ENCODE peak calls at places on chromosome 4, in ten cellular contexts. A, U, Q, S, H, R, G, M, W and K are unnamed samples.

GRCh38 chr4:190020790-190021717 is 6.0 kb downstream of the FRG2 start:
- DNase-seq in A (peak), U (peak), Q (no peak), S (peak), H (no peak), R (no peak), G (no peak), M (peak), W (no peak), K (no peak)

GRCh38 chr4:68176500-68176899 is 46.8 kb upstream of the TMPRSS11F start:
- DNase-seq in A (no peak), U (peak), Q (no peak), S (no peak), H (no peak), R (no peak), G (no peak), M (no peak), W (no peak), K (no peak)

GRCh38 chr4:8820178-8821102 is 51.2 kb downstream of the HMX1 start:
- DNase-seq in A (no peak), U (no peak), Q (peak), S (no peak), H (no peak), R (no peak), G (peak), M (no peak), W (no peak), K (peak)

GRCh38 chr4:30068234-30068633 is 651.9 kb upstream of the PCDH7 start:
- DNase-seq in A (no peak), U (no peak), Q (no peak), S (no peak), H (no peak), R (no peak), G (no peak), M (no peak), W (no peak), K (no peak)

GRCh38 chr4:47217884-47218283 is 186.5 kb downstream of the GABRB1 start:
- DNase-seq in A (no peak), U (no peak), Q (no peak), S (no peak), H (no peak), R (no peak), G (no peak), M (no peak), W (no peak), K (no peak)

GRCh38 chr4:26081795-26082498 is 167.9 kb downstream of the SMIM20 start:
- DNase-seq in A (no peak), U (peak), Q (no peak), S (peak), H (no peak), R (no peak), G (no peak), M (no peak), W (no peak), K (no peak)

GRCh38 chr4:119106036-119107000 is 29.3 kb upstream of the MYOZ2 start:
- DNase-seq in A (peak), U (no peak), Q (no peak), S (no peak), H (no peak), R (no peak), G (no peak), M (no peak), W (no peak), K (no peak)

GRCh38 chr4:90546114-90546513 is 418.9 kb downstream of the CCSER1 start:
- DNase-seq in A (no peak), U (no peak), Q (no peak), S (no peak), H (no peak), R (no peak), G (no peak), M (no peak), W (no peak), K (no peak)

GRCh38 chr4:156536661-156537060 is 434.9 kb downstream of the PDGFC start:
- DNase-seq in A (no peak), U (no peak), Q (no peak), S (no peak), H (no peak), R (no peak), G (no peak), M (no peak), W (no peak), K (no peak)

GRCh38 chr4:73172166-73172565 is 86.4 kb downstream of the ANKRD17 start:
- DNase-seq in A (no peak), U (peak), Q (no peak), S (no peak), H (no peak), R (no peak), G (no peak), M (no peak), W (no peak), K (no peak)

GRCh38 chr4:185011408-185011807 is 6.9 kb upstream of the HELT start:
- DNase-seq in A (no peak), U (no peak), Q (no peak), S (no peak), H (no peak), R (no peak), G (no peak), M (peak), W (no peak), K (no peak)

GRCh38 chr4:5863461-5864113 is 29.3 kb downstream of the CRMP1 start:
- DNase-seq in A (no peak), U (peak), Q (no peak), S (peak), H (no peak), R (peak), G (no peak), M (no peak), W (peak), K (no peak)

GRCh38 chr4:107625503-107625902 is 94.5 kb downstream of the PAPSS1 start:
- DNase-seq in A (no peak), U (no peak), Q (no peak), S (no peak), H (no peak), R (no peak), G (no peak), M (no peak), W (no peak), K (no peak)

GRCh38 chr4:3108211-3108610 is 33.7 kb downstream of the HTT start:
- DNase-seq in A (no peak), U (no peak), Q (no peak), S (no peak), H (no peak), R (no peak), G (no peak), M (no peak), W (no peak), K (no peak)

GRCh38 chr4:126592088-126592487 is 1040.7 kb upstream of the INTU start:
- DNase-seq in A (no peak), U (peak), Q (no peak), S (no peak), H (no peak), R (no peak), G (no peak), M (no peak), W (no peak), K (no peak)

GRCh38 chr4:13920901-13921300 is 293.4 kb upstream of the BOD1L1 start:
- DNase-seq in A (no peak), U (peak), Q (no peak), S (peak), H (no peak), R (peak), G (peak), M (peak), W (peak), K (no peak)

GRCh38 chr4:138410266-138410665 is 168.1 kb upstream of the SLC7A11 start:
- DNase-seq in A (no peak), U (no peak), Q (no peak), S (no peak), H (peak), R (no peak), G (no peak), M (no peak), W (no peak), K (no peak)

GRCh38 chr4:70632028-70632427 is 3.5 kb downstream of the ENAM start:
- DNase-seq in A (no peak), U (peak), Q (no peak), S (no peak), H (no peak), R (no peak), G (no peak), M (no peak), W (no peak), K (no peak)

GRCh38 chr4:85866508-85866907 is 391.6 kb downstream of the ARHGAP24 start:
- DNase-seq in A (no peak), U (no peak), Q (no peak), S (no peak), H (no peak), R (no peak), G (no peak), M (no peak), W (no peak), K (no peak)

GRCh38 chr4:125013891-125014290 is 300.9 kb upstream of the FAT4 start:
- DNase-seq in A (no peak), U (no peak), Q (no peak), S (no peak), H (no peak), R (no peak), G (no peak), M (no peak), W (no peak), K (no peak)

GRCh38 chr4:5751918-5752802 is 41.2 kb downstream of the EVC start:
- DNase-seq in A (no peak), U (peak), Q (peak), S (no peak), H (no peak), R (no peak), G (no peak), M (peak), W (no peak), K (no peak)

GRCh38 chr4:138562544-138562961 is 320.4 kb upstream of the SLC7A11 start:
- DNase-seq in A (no peak), U (peak), Q (no peak), S (no peak), H (no peak), R (no peak), G (no peak), M (no peak), W (peak), K (no peak)

GRCh38 chr4:158065176-158065575 is 107.6 kb downstream of the GASK1B start:
- DNase-seq in A (no peak), U (no peak), Q (no peak), S (no peak), H (no peak), R (no peak), G (no peak), M (no peak), W (no peak), K (no peak)

GRCh38 chr4:157115613-157116340 is 39.8 kb downstream of the GLRB start:
- DNase-seq in A (no peak), U (peak), Q (no peak), S (peak), H (no peak), R (peak), G (no peak), M (no peak), W (peak), K (no peak)

GRCh38 chr4:8084031-8084660 is 74.5 kb downstream of the ABLIM2 start:
- DNase-seq in A (no peak), U (no peak), Q (no peak), S (no peak), H (no peak), R (no peak), G (no peak), M (no peak), W (no peak), K (peak)

GRCh38 chr4:174198396-174199179 is 84.9 kb downstream of the FBXO8 start:
- DNase-seq in A (peak), U (peak), Q (no peak), S (no peak), H (no peak), R (peak), G (no peak), M (no peak), W (peak), K (no peak)

GRCh38 chr4:81786063-81786763 is 314.5 kb upstream of the RASGEF1B start:
- DNase-seq in A (no peak), U (peak), Q (no peak), S (no peak), H (no peak), R (no peak), G (no peak), M (no peak), W (no peak), K (no peak)

GRCh38 chr4:122218762-122219161 is 66.6 kb downstream of the BLTP1 start:
- DNase-seq in A (no peak), U (peak), Q (no peak), S (no peak), H (no peak), R (no peak), G (no peak), M (peak), W (no peak), K (no peak)

GRCh38 chr4:74283614-74284013 is 24.7 kb upstream of the EPGN start:
- DNase-seq in A (no peak), U (peak), Q (no peak), S (peak), H (no peak), R (peak), G (peak), M (no peak), W (peak), K (no peak)

GRCh38 chr4:946103-946450 is 13.8 kb downstream of the TMEM175 start:
- DNase-seq in A (no peak), U (no peak), Q (no peak), S (no peak), H (no peak), R (no peak), G (no peak), M (no peak), W (no peak), K (peak)

GRCh38 chr4:112060212-112060611 is 85.0 kb upstream of the FAM241A start:
- DNase-seq in A (no peak), U (peak), Q (no peak), S (peak), H (no peak), R (no peak), G (no peak), M (peak), W (no peak), K (no peak)

GRCh38 chr4:186144596-186145569 is 40.4 kb downstream of the FAM149A start:
- DNase-seq in A (peak), U (peak), Q (peak), S (peak), H (peak), R (no peak), G (peak), M (peak), W (no peak), K (no peak)

GRCh38 chr4:1199556-1200331 is 27.4 kb upstream of the SPON2 start:
- DNase-seq in A (no peak), U (no peak), Q (no peak), S (no peak), H (no peak), R (no peak), G (no peak), M (no peak), W (no peak), K (no peak)

GRCh38 chr4:151698213-151698612 is 62.6 kb downstream of the GATB start:
- DNase-seq in A (no peak), U (no peak), Q (no peak), S (no peak), H (no peak), R (no peak), G (no peak), M (no peak), W (no peak), K (no peak)

GRCh38 chr4:140626982-140627381 is 58.2 kb upstream of the UCP1 start:
- DNase-seq in A (no peak), U (peak), Q (no peak), S (no peak), H (no peak), R (no peak), G (no peak), M (no peak), W (no peak), K (no peak)

GRCh38 chr4:92381640-92382039 is 77.9 kb downstream of the GRID2 start:
- DNase-seq in A (no peak), U (peak), Q (no peak), S (no peak), H (no peak), R (no peak), G (no peak), M (no peak), W (no peak), K (no peak)

GRCh38 chr4:185137233-185137925 is 5.7 kb upstream of the SLC25A4 start:
- DNase-seq in A (no peak), U (no peak), Q (no peak), S (no peak), H (peak), R (no peak), G (no peak), M (no peak), W (no peak), K (no peak)

GRCh38 chr4:153651041-153651960 is 32.8 kb upstream of the TLR2 start:
- DNase-seq in A (no peak), U (no peak), Q (no peak), S (no peak), H (peak), R (no peak), G (peak), M (no peak), W (no peak), K (peak)

DNA sequence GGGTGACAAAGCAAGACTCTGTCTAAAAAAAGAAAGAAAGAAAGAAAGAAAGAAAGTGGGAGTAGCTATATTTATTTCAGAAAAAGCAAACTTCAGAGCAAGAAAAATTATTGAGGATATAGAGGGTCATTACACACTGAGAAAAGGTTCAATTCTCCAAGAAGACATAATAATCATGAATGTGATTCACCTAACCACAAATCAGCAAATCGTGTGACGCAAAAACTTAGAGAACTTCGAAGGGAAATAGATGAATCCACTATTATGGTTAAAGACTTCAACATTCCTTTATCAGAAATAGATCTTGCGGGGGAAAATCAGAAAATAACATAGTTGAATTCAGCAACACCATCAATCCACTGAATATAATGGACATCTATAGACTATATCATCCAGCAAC is 219.3 kb upstream of the LDB2 start:
- DNase-seq in A (no peak), U (no peak), Q (no peak), S (no peak), H (no peak), R (no peak), G (no peak), M (no peak), W (no peak), K (no peak)
- TF ChIP-seq CTCF in A (no peak), U (no peak), Q (no peak), S (no peak), H (no peak), R (no peak), G (no peak), M (no peak), W (no peak), K (no peak)

DNA sequence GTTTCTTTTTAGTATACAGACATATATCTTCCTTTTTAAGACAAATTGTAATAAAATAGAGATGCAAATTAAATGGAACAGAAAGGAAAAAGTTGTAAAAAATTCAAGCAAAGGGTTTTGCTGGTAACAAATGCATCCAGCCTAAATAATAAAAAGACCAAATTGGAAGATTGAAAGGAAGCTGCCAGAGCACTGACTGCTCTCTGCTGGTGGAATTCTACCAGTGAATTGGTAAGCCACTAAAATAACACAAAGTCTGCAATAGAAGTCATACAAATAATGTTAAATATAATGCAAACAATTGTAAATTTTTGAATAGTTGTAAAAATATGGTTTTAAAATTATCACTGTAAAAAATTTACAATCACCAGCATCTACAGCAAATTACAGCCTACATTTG is 1322.3 kb downstream of the PCDH7 start:
- DNase-seq in A (no peak), U (no peak), Q (no peak), S (no peak), H (no peak), R (no peak), G (no peak), M (no peak), W (no peak), K (no peak)
- TF ChIP-seq CTCF in A (no peak), U (no peak), Q (no peak), S (peak), H (peak), R (no peak), G (no peak), M (no peak), W (no peak), K (no peak)

DNA sequence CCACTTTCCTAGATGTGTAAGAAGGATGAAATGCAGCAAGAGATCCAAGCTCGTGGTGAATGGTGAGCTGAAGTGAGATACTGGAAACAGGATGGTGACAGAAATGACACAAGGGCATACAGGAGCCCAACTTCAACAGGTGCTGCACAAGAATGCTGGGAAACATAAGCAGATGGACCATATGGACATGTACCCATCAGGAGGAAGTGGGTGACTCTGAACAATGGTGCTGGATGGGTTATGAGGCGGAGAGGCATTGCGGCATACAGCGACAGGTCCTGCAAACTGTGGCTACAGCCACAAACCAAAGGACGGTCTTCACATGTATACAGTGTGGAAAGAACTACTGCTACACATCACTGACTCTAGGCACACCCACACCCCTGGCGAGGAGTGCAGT is 265.7 kb downstream of the CAMK2D start:
- DNase-seq in A (no peak), U (no peak), Q (no peak), S (no peak), H (no peak), R (no peak), G (no peak), M (no peak), W (no peak), K (no peak)
- TF ChIP-seq CTCF in A (no peak), U (no peak), Q (no peak), S (no peak), H (no peak), R (no peak), G (no peak), M (no peak), W (no peak), K (no peak)

DNA sequence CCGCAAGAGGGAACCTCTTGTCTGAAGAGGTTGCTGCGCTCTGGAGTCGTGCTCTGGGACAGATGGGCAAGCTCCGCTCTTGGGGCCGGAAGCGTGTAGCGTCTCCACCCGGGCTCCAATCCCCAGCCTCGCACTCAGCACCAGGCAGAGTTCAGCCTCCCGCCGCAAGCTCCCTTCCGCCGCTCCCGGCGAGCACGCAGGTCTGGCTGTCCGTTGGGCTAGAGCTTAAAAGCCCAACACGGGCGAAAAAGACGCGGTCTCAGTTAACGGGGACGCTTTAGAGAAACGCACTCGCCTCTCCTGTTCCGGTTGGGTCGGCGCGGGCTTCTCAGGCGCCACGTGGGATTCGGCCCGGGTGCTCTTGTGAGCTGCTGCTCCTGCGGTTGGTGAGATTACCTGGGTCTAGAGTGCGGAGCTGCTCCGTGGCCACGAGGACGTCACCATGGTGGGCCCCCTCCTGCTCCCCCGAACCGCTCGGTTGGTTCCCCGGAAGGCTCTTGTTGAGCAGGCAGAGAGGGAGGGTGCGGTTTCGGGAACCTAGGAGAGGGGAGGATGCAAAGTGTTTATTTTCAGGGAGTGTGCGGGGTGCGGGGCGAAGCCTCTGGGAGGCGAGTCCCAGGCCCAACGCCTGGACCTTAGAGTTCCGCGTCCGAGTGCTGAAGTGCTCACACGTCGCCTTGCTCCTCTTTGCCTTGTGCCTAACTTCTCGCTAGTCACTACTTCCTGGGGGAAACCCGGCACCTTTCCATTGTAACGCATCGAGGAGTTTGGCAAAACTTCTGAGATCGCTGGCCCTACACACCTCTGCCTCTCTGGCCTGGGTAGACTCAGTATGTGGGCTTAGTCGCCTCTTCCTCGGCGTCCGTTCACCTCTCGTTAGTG is at the start of gene TMA16:
- DNase-seq in A (peak), U (peak), Q (peak), S (peak), H (peak), R (peak), G (peak), M (peak), W (peak), K (peak)
- TF ChIP-seq CTCF in A (no peak), U (no peak), Q (no peak), S (no peak), H (no peak), R (no peak), G (no peak), M (no peak), W (no peak), K (no peak)